ENCODE peak calls at places on chromosomes 1 and 21, in six cellular contexts. Z, B, L, J, C and W are unnamed samples.
A peak's percentile ranks its signal among the peaks of the same experiment; 100 is the strongest.

GRCh38 chr1:22914633-22915217 is 57.9 kb downstream of the LACTBL1 start:
- DNase-seq in C (no peak), L (no peak), Z (no peak), J (no peak), B (peak; percentile 47), W (no peak)

GRCh38 chr1:87905651-87906050 is 577.0 kb downstream of the LMO4 start:
- DNase-seq in Z (no peak), B (no peak), J (no peak), C (no peak), L (no peak), W (no peak)

GRCh38 chr1:207430602-207431001 is 23.5 kb upstream of the CR2 start:
- DNase-seq in C (no peak), B (no peak), L (no peak), Z (no peak), J (no peak), W (no peak)

GRCh38 chr1:115275216-115275615 is 62.8 kb downstream of the NGF start:
- DNase-seq in J (peak; percentile 7), Z (no peak), L (no peak), C (no peak), B (peak; percentile 60), W (no peak)

GRCh38 chr1:201614262-201615015 is 75.5 kb downstream of the NAV1 start:
- DNase-seq in Z (peak; percentile 64), L (no peak), B (peak; percentile 94), C (no peak), J (no peak), W (peak; percentile 59)

GRCh38 chr21:34372321-34372720 is 3.0 kb upstream of the SMIM11 start:
- DNase-seq in Z (no peak), L (no peak), C (no peak), J (no peak), B (no peak), W (no peak)

GRCh38 chr1:11692899-11693590 is 1.5 kb downstream of the DRAXIN start:
- DNase-seq in B (no peak), J (peak; percentile 71), Z (no peak), C (no peak), L (no peak), W (peak; percentile 95)

GRCh38 chr1:114079596-114080190 is 74.0 kb downstream of the SYT6 start:
- DNase-seq in L (no peak), Z (no peak), J (no peak), B (no peak), C (no peak), W (no peak)

GRCh38 chr1:178776553-178776952 is 51.5 kb downstream of the RALGPS2 start:
- DNase-seq in Z (no peak), J (no peak), B (no peak), L (no peak), C (no peak), W (no peak)

GRCh38 chr1:33099290-33100118 is 18.6 kb downstream of the AZIN2 start:
- DNase-seq in Z (peak; percentile 74), C (peak; percentile 98), J (peak; percentile 90), B (peak; percentile 61), L (no peak), W (peak; percentile 100)

GRCh38 chr1:50971748-50972305 is 1.8 kb downstream of the CDKN2C start:
- DNase-seq in L (no peak), J (no peak), C (no peak), B (no peak), Z (no peak), W (no peak)

GRCh38 chr1:1665815-1666251 is 7.0 kb upstream of the CDK11B start:
- DNase-seq in Z (no peak), J (no peak), B (peak; percentile 47), C (no peak), L (peak; percentile 78), W (peak; percentile 21)

GRCh38 chr1:214571281-214571680 is 19.9 kb upstream of the PTPN14 start:
- DNase-seq in C (no peak), J (no peak), B (no peak), Z (no peak), L (no peak), W (no peak)

GRCh38 chr1:147892216-147892615 is 10.4 kb upstream of the GJA8 start:
- DNase-seq in B (peak; percentile 28), C (no peak), L (no peak), Z (peak; percentile 31), J (peak; percentile 18), W (peak; percentile 14)

GRCh38 chr1:37574834-37575479 is 18.2 kb downstream of the DNALI1 start:
- DNase-seq in C (no peak), Z (no peak), L (no peak), J (no peak), B (no peak), W (peak; percentile 89)

GRCh38 chr1:204867666-204868339 is 2.9 kb upstream of the NFASC start:
- DNase-seq in J (no peak), B (no peak), C (no peak), Z (no peak), L (no peak), W (no peak)

GRCh38 chr21:43961382-43961909 is 50.7 kb upstream of the TRAPPC10 start:
- DNase-seq in J (no peak), C (no peak), L (no peak), Z (no peak), B (no peak), W (no peak)

GRCh38 chr1:159821171-159821867 is 5.4 kb upstream of the SLAMF8 start:
- DNase-seq in B (peak; percentile 80), L (peak; percentile 53), C (no peak), J (no peak), Z (no peak), W (peak; percentile 64)

GRCh38 chr1:159889202-159889601 is 10.8 kb downstream of the CFAP45 start:
- DNase-seq in B (no peak), J (no peak), L (no peak), Z (no peak), C (peak; percentile 63), W (no peak)

GRCh38 chr1:70169018-70169839 is 36.1 kb downstream of the LRRC40 start:
- DNase-seq in B (no peak), L (no peak), C (no peak), J (no peak), Z (no peak), W (no peak)

GRCh38 chr1:65724151-65724550 is 68.5 kb upstream of the PDE4B start:
- DNase-seq in L (no peak), B (no peak), C (no peak), J (no peak), Z (no peak), W (no peak)

GRCh38 chr1:11749203-11749689 is 12.7 kb upstream of the C1orf167 start:
- DNase-seq in L (peak; percentile 59), Z (peak; percentile 43), J (peak; percentile 26), B (peak; percentile 74), C (peak; percentile 49), W (peak; percentile 47)

GRCh38 chr1:29824478-29825273 is 588.4 kb downstream of the PTPRU start:
- DNase-seq in L (no peak), C (no peak), Z (no peak), J (no peak), B (no peak), W (no peak)
- H3K9me2 ChIP-seq in L (no peaks in the 10 kb centered on the region), C (no peaks in the 10 kb centered on the region), Z (no peaks in the 10 kb centered on the region), J (no peaks in the 10 kb centered on the region), B (peaks cover 4% of the 10 kb centered on the region), W (no peaks in the 10 kb centered on the region)

GRCh38 chr21:28671549-28672195 is 321.0 kb downstream of the LTN1 start:
- DNase-seq in Z (no peak), L (no peak), C (no peak), B (no peak), J (no peak), W (peak; percentile 63)
- TF ChIP-seq EZH2phosphoT487 in Z (no peak), L (no peak), C (no peak), B (no peak), J (no peak), W (no peak)

GRCh38 chr1:75100481-75101092 is 33.6 kb upstream of the LHX8 start:
- DNase-seq in Z (peak; percentile 20), L (no peak), C (no peak), B (no peak), J (no peak), W (no peak)

GRCh38 chr1:75097686-75098085 is 36.5 kb upstream of the LHX8 start:
- DNase-seq in L (peak; percentile 58), C (no peak), J (no peak), Z (peak; percentile 58), B (no peak), W (peak; percentile 27)

DNA sequence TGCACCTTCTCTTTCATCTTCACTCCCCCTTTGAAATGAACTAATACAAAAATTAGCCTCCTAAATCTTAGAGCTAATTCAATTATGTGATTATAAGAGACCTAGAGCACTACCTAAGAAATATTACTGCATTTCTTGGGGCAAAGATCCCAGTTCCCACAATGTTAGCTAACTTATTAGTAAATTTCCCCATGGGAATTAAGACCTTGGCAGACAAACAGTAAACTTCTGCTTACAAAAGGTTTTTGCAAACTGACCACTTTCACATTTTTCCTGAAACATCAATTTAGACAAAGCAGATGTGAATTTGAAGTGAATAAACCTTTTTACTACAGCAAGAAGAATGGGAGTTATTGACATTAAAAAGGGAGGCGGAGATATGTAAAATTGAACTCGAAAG is 34.6 kb upstream of the LHX8 start:
- DNase-seq in L (no peak), B (no peak), C (no peak), J (no peak), Z (no peak), W (no peak)
- H3K9me2 ChIP-seq in L (no peaks in the 10 kb centered on the region), B (no peaks in the 10 kb centered on the region), C (no peaks in the 10 kb centered on the region), J (no peaks in the 10 kb centered on the region), Z (no peaks in the 10 kb centered on the region), W (no peaks in the 10 kb centered on the region)

GRCh38 chr1:223756806-223757700 is 44.7 kb downstream of the CAPN2 start:
- DNase-seq in Z (no peak), C (no peak), B (no peak), L (no peak), J (no peak), W (no peak)
- TF ChIP-seq EZH2phosphoT487 in Z (no peak), C (no peak), B (no peak), L (no peak), J (no peak), W (no peak)

GRCh38 chr1:25895365-25895990 is 10.7 kb downstream of the STMN1 start:
- DNase-seq in J (peak; percentile 73), B (peak; percentile 95), C (peak; percentile 87), Z (peak; percentile 95), L (peak; percentile 95), W (peak; percentile 96)

GRCh38 chr1:25897754-25898153 is 8.5 kb downstream of the STMN1 start:
- DNase-seq in C (no peak), B (no peak), Z (no peak), J (no peak), L (no peak), W (no peak)

GRCh38 chr1:25893072-25893604 is 13.1 kb downstream of the STMN1 start:
- DNase-seq in B (no peak), Z (no peak), C (no peak), J (no peak), L (no peak), W (peak; percentile 20)

GRCh38 chr1:25898223-25899015 is 7.8 kb downstream of the STMN1 start:
- DNase-seq in J (no peak), L (no peak), C (no peak), B (no peak), Z (no peak), W (no peak)

GRCh38 chr1:25896266-25896665 is 10.0 kb downstream of the STMN1 start:
- DNase-seq in Z (no peak), C (no peak), J (no peak), B (no peak), L (no peak), W (peak; percentile 51)
- H3K9me2 ChIP-seq in Z (no peaks in the 10 kb centered on the region), C (no peaks in the 10 kb centered on the region), J (no peaks in the 10 kb centered on the region), B (no peaks in the 10 kb centered on the region), L (no peaks in the 10 kb centered on the region), W (no peaks in the 10 kb centered on the region)

GRCh38 chr1:18452550-18452949 is 28.2 kb upstream of the KLHDC7A start:
- DNase-seq in B (peak; percentile 58), Z (peak; percentile 26), C (peak; percentile 15), J (peak; percentile 51), L (peak; percentile 65), W (peak; percentile 21)
- TF ChIP-seq EZH2phosphoT487 in B (no peak), Z (no peak), C (no peak), J (no peak), L (no peak), W (no peak)